ENCODE peak calls at places on chromosome 19, in four cellular contexts. Q is SW480, K is NCI-H2171, O is AG09319. Y is an unnamed sample.

GRCh38 chr19:42226886-42227285 is 6.8 kb downstream of the ZNF526 start:
- DNase-seq in O (no peak), K (no peak), Q (no peak), Y (no peak)

GRCh38 chr19:47239610-47240296 is 8.8 kb upstream of the BBC3 start:
- DNase-seq in Q (no peak), O (no peak), K (peak), Y (no peak)

GRCh38 chr19:547836-548720 is 4.2 kb downstream of the GZMM start:
- DNase-seq in O (no peak), Q (no peak), K (no peak), Y (no peak)

GRCh38 chr19:34967551-34967950 is 3.5 kb upstream of the ZNF792 start:
- DNase-seq in K (no peak), O (no peak), Q (no peak), Y (no peak)

GRCh38 chr19:49954933-49955332 is 6.0 kb downstream of the SIGLEC11 start:
- DNase-seq in Q (no peak), O (no peak), K (no peak), Y (no peak)

GRCh38 chr19:10505583-10506229 is 2.5 kb upstream of the KEAP1 start:
- DNase-seq in O (no peak), Q (peak), K (no peak), Y (no peak)

GRCh38 chr19:7575426-7576040 is 20.1 kb upstream of the CAMSAP3 start:
- DNase-seq in Q (peak), O (no peak), K (no peak), Y (no peak)

GRCh38 chr19:49058592-49058991 is 1.0 kb upstream of the CGB7 start:
- DNase-seq in K (no peak), O (no peak), Q (no peak), Y (no peak)

GRCh38 chr19:36497001-36497400 is 7.6 kb upstream of the ZNF566 start:
- DNase-seq in Q (no peak), O (no peak), K (no peak), Y (no peak)

GRCh38 chr19:19171821-19172532 is 1.9 kb upstream of the MEF2B start:
- DNase-seq in Q (peak), O (peak), K (no peak), Y (no peak)

GRCh38 chr19:19956431-19957075 is 55.8 kb downstream of the ZNF93 start:
- DNase-seq in K (no peak), O (no peak), Q (no peak), Y (no peak)

GRCh38 chr19:35856546-35857149 is at the start of gene KIRREL2:
- DNase-seq in O (no peak), Q (no peak), K (peak), Y (no peak)

GRCh38 chr19:31432411-31432810 is 83.2 kb upstream of the TSHZ3 start:
- DNase-seq in O (no peak), K (no peak), Q (no peak), Y (no peak)

GRCh38 chr19:47309038-47309437 is 623 bp upstream of the C5AR1 start:
- DNase-seq in O (no peak), Q (no peak), K (no peak), Y (no peak)

GRCh38 chr19:51480590-51480989 is 2.3 kb downstream of the CEACAM18 start:
- DNase-seq in O (no peak), K (no peak), Q (peak), Y (no peak)

GRCh38 chr19:29831041-29831548 is 19.3 kb downstream of the CCNE1 start:
- DNase-seq in O (no peak), K (no peak), Q (peak), Y (no peak)

GRCh38 chr19:56595548-56595899 is 422 bp downstream of the ZNF71 start:
- DNase-seq in O (no peak), Q (no peak), K (no peak), Y (no peak)

GRCh38 chr19:4557186-4557970 is 2.1 kb downstream of the SEMA6B start:
- DNase-seq in K (no peak), O (no peak), Q (no peak), Y (no peak)

GRCh38 chr19:42216653-42217521 is 590 bp downstream of the DEDD2 start:
- DNase-seq in Q (peak), K (peak), O (no peak), Y (no peak)

Y was measured in amniotic stem cell.